ENCODE peak calls at places on chromosomes 13 and 19, in six cellular contexts. N is pancreas, B is HCT116, F is lower lobe of right lung, A is caudate nucleus, W is neuronal stem cell. Z is an unnamed sample.

GRCh38 chr19:43847246-43847645 is 20.1 kb downstream of the ZNF283 start:
- DNase-seq in N (no peak), B (no peak), F (no peak), A (no peak), W (no peak), Z (no peak)

GRCh38 chr13:50757021-50757420 is 86.5 kb downstream of the DLEU7 start:
- DNase-seq in N (no peak), B (no peak), F (no peak), A (no peak), W (no peak), Z (no peak)

GRCh38 chr13:109389456-109389855 is 396.9 kb downstream of the IRS2 start:
- DNase-seq in N (no peak), B (no peak), F (no peak), A (no peak), W (no peak), Z (no peak)

GRCh38 chr19:45376045-45376724 is 5.8 kb upstream of the ERCC2 start:
- DNase-seq in N (peak; percentile 59), B (peak; percentile 13), F (no peak), A (no peak), W (peak; percentile 75), Z (no peak)

GRCh38 chr13:91372813-91373420 is 25.4 kb downstream of the MIR17HG start:
- DNase-seq in N (no peak), B (no peak), F (no peak), A (no peak), W (no peak), Z (no peak)

GRCh38 chr13:32426981-32427851 is 714 bp downstream of the N4BP2L1 start:
- DNase-seq in N (peak; percentile 69), B (no peak), F (peak; percentile 76), A (peak; percentile 68), W (peak; percentile 29), Z (peak; percentile 45)

GRCh38 chr19:42199440-42200115 is 17.9 kb downstream of the DEDD2 start:
- DNase-seq in N (no peak), B (no peak), F (peak; percentile 83), A (no peak), W (no peak), Z (peak; percentile 32)

GRCh38 chr13:77219401-77219800 is 107.5 kb downstream of the MYCBP2 start:
- DNase-seq in N (no peak), B (no peak), F (no peak), A (no peak), W (no peak), Z (no peak)

GRCh38 chr13:49904729-49905456 is 31.2 kb downstream of the SPRYD7 start:
- DNase-seq in N (no peak), B (no peak), F (no peak), A (no peak), W (no peak), Z (no peak)

GRCh38 chr19:3125900-3126524 is 9.8 kb upstream of the GNA15 start:
- DNase-seq in N (peak; percentile 77), B (peak; percentile 60), F (peak; percentile 76), A (no peak), W (no peak), Z (peak; percentile 71)

GRCh38 chr13:41605319-41606285 is 148.3 kb downstream of the RGCC start:
- DNase-seq in N (no peak), B (no peak), F (no peak), A (no peak), W (no peak), Z (no peak)

GRCh38 chr19:7930765-7931164 is 4.8 kb upstream of the CTXN1 start:
- DNase-seq in N (no peak), B (no peak), F (no peak), A (no peak), W (no peak), Z (no peak)

GRCh38 chr19:49085020-49085867 is at the start of gene SNRNP70:
- DNase-seq in N (peak; percentile 100), B (peak; percentile 98), F (peak; percentile 100), A (peak; percentile 97), W (peak; percentile 99), Z (peak; percentile 99)

GRCh38 chr19:36771275-36772231 is 1.1 kb downstream of the ZNF850 start:
- DNase-seq in N (peak; percentile 57), B (no peak), F (peak; percentile 56), A (no peak), W (peak; percentile 43), Z (peak; percentile 68)

GRCh38 chr13:25103711-25104110 is 7.8 kb downstream of the PABPC3 start:
- DNase-seq in N (no peak), B (no peak), F (no peak), A (no peak), W (no peak), Z (no peak)

GRCh38 chr19:38023245-38023644 is 116.2 kb downstream of the SIPA1L3 start:
- DNase-seq in N (no peak), B (no peak), F (no peak), A (no peak), W (no peak), Z (peak; percentile 83)

GRCh38 chr19:42252365-42253244 is 2.3 kb downstream of the ERF start:
- DNase-seq in N (peak; percentile 63), B (no peak), F (no peak), A (peak; percentile 78), W (no peak), Z (no peak)

GRCh38 chr13:23620613-23621315 is 50.6 kb downstream of the TNFRSF19 start:
- DNase-seq in N (no peak), B (no peak), F (no peak), A (no peak), W (no peak), Z (no peak)

GRCh38 chr19:21559444-21559843 is 54.0 kb downstream of the ZNF429 start:
- DNase-seq in N (no peak), B (no peak), F (no peak), A (no peak), W (no peak), Z (no peak)

GRCh38 chr13:101709952-101710351 is 257.5 kb downstream of the ITGBL1 start:
- DNase-seq in N (no peak), B (no peak), F (no peak), A (no peak), W (no peak), Z (no peak)

GRCh38 chr13:43766766-43767165 is 20.0 kb downstream of the ENOX1 start:
- DNase-seq in N (no peak), B (no peak), F (no peak), A (no peak), W (no peak), Z (no peak)

GRCh38 chr13:85261757-85262346 is 537.4 kb downstream of the SLITRK6 start:
- DNase-seq in N (no peak), B (no peak), F (no peak), A (no peak), W (no peak), Z (no peak)

GRCh38 chr13:20579193-20579592 is 12.2 kb downstream of the IFT88 start:
- DNase-seq in N (no peak), B (no peak), F (no peak), A (no peak), W (no peak), Z (no peak)

GRCh38 chr13:20573186-20573585 is 6.2 kb downstream of the IFT88 start:
- DNase-seq in N (no peak), B (no peak), F (no peak), A (no peak), W (no peak), Z (no peak)

GRCh38 chr13:20567881-20568528 is 1.0 kb downstream of the IFT88 start:
- DNase-seq in N (no peak), B (no peak), F (no peak), A (no peak), W (no peak), Z (no peak)

GRCh38 chr13:20570540-20570939 is 3.6 kb downstream of the IFT88 start:
- DNase-seq in N (no peak), B (no peak), F (no peak), A (no peak), W (no peak), Z (no peak)

DNA sequence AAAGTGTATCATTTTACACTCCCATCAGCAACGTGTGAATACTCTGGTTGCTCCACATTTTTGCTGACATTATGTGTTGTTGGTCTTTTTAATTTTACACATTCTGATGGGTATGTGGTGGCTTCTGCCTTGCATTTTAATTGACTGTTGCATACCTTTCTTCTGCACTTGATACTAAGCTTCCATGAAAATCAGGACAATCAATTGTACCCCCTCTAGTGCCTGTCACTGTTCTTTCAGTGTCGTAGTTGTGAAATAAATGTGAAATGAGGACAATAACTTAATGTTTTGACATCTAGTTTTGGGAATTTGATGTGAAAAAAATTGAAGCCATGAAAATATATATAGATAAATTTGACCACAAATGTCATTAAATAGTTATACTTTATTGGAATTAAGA is 6.7 kb downstream of the IFT88 start:
- DNase-seq in N (no peak), B (no peak), F (no peak), A (no peak), W (no peak), Z (no peak)
- H3K27ac ChIP-seq in N (no peak overlapping the region), B (no peak overlapping the region), F (no peak overlapping the region), A (no peak overlapping the region), W (no peak overlapping the region), Z (no peak overlapping the region)

DNA sequence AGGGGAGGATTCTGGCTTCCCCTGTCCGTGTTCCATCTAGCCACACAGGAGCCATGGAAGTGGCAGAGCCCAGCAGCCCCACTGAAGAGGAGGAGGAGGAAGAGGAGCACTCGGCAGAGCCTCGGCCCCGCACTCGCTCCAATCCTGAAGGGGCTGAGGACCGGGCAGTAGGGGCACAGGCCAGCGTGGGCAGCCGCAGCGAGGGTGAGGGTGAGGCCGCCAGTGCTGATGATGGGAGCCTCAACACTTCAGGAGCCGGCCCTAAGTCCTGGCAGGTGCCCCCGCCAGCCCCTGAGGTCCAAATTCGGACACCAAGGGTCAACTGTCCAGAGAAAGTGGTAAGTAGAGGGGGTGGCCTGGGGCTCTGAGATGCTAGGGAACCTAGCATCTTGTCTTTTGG is 1.5 kb downstream of the BABAM1 start:
- DNase-seq in N (no peak), B (no peak), F (no peak), A (no peak), W (no peak), Z (no peak)
- H3K27ac ChIP-seq in N (no peak overlapping the region), B (peak overlapping the region; percentile 65), F (no peak overlapping the region), A (no peak overlapping the region), W (no peak overlapping the region), Z (no peak overlapping the region)

GRCh38 chr19:10764340-10764894 is 46.5 kb downstream of the DNM2 start:
- DNase-seq in N (peak; percentile 51), B (no peak), F (no peak), A (no peak), W (no peak), Z (peak; percentile 96)
- H3K27ac ChIP-seq in N (peak overlapping the region; percentile 55), B (peak overlapping the region; percentile 33), F (peak overlapping the region; percentile 31), A (no peak overlapping the region), W (no peak overlapping the region), Z (peak overlapping the region; percentile 92)

DNA sequence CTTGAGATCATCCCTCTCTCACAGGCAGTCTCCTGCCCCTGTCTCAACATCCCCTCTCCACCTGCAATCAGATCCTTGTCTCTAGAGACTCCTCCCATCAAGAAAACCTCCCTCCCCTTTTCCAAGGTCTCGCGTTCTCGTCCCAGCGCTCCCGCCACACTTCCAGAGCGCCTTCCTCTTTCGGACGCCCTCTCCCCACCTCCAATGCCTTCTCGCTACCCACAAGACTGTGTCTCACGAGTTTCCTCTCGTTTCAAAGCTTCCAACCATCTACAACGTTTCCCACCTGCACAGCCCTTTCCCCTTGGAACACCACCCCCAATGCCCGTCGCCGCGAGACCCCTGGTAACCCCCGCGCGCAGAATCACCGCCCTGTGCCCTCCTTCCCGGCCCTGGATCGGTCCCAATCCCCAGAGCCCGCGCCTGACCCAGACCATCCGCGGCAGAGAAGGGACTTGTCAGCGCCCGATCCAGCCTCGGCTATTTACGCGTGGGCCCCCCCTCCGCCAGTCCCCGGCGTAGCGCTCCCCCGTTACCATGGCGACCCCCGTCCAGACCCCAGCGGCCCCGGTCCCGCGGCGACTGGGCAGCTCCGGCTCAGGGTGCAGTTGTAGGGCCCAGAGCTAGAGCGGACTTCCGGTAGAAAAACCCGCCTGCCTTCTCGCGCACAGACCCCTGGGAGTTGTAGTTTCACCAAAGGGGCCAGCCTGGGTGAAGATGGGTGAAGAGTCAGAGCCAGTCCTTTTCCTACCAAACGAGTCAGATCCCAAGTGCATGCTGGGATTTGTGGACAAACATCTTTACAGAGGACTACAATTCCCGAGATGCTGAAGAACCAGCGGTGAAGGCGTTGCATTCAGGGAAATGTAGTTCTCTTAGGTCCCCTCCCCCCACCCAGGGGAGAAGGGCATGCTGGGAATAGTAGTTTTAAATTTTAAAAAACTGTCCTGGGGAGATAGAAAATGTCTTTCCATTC is at the start of gene AP2S1:
- DNase-seq in N (peak; percentile 92), B (peak; percentile 99), F (peak; percentile 94), A (peak; percentile 95), W (peak; percentile 98), Z (peak; percentile 99)
- H3K27ac ChIP-seq in N (peak within 1 kb of the TSS; percentile 27), B (peak within 1 kb of the TSS; percentile 96), F (peak within 1 kb of the TSS; percentile 86), A (peak within 1 kb of the TSS; percentile 67), W (peak within 1 kb of the TSS; percentile 89), Z (peak within 1 kb of the TSS; percentile 69)